ENCODE peak calls at places on chromosomes 13 and 19, in nine cellular contexts. K is prostate gland; O is stimulated activated CD4-positive, alpha-beta T cell treated with anti-CD3 and anti-CD28 coated beads, Interleukin-12 subunit alpha, Interleukin-12 subunit beta, amount 100 ng/mL, for 48 hours; N is activated gamma-delta T cell treated with Interleukin-2 at 50 U/mL for 16 hours; W is activated T-cell treated with anti-CD3 and anti-CD28 coated beads, Interleukin-2, amount 50 U/mL, for 1 hour; L is SW 1271; Y is NCI-H2029 treated with DMSO at 0.1 percent for 48 hours; C is stimulated activated CD8-positive, alpha-beta memory T cell treated with anti-CD3 and anti-CD28 coated beads, Interleukin-2, amount 100 ng/mL, for 1 hour; P is breast epithelium. B is an unnamed sample.

GRCh38 chr13:113023217-113023597 is 54.2 kb downstream of the MCF2L start:
- DNase-seq in K (no peak), O (no peak), N (no peak), W (no peak), L (no peak), Y (no peak), C (no peak), P (no peak), B (no peak)

GRCh38 chr13:112928958-112929777 is 39.8 kb upstream of the MCF2L start:
- DNase-seq in K (no peak), O (no peak), N (no peak), W (no peak), L (no peak), Y (no peak), C (no peak), P (no peak), B (no peak)

GRCh38 chr19:38387550-38388309 is at the start of gene GGN:
- DNase-seq in K (peak), O (peak), N (peak), W (peak), L (peak), Y (peak), C (peak), P (peak), B (peak)

GRCh38 chr13:74931698-74932433 is 550.1 kb downstream of the TBC1D4 start:
- DNase-seq in K (no peak), O (no peak), N (no peak), W (no peak), L (no peak), Y (no peak), C (no peak), P (no peak), B (no peak)

GRCh38 chr13:100440756-100441421 is 147.7 kb downstream of the GGACT start:
- DNase-seq in K (no peak), O (no peak), N (no peak), W (no peak), L (no peak), Y (no peak), C (no peak), P (no peak), B (no peak)

GRCh38 chr19:38666662-38667448 is 19.4 kb downstream of the ACTN4 start:
- DNase-seq in K (no peak), O (no peak), N (no peak), W (no peak), L (no peak), Y (peak), C (no peak), P (peak), B (no peak)

GRCh38 chr13:101945435-101945834 is 456.4 kb downstream of the FGF14 start:
- DNase-seq in K (no peak), O (no peak), N (no peak), W (no peak), L (no peak), Y (no peak), C (no peak), P (no peak), B (no peak)

GRCh38 chr13:86725105-86725504 is 925.9 kb upstream of the SLITRK6 start:
- DNase-seq in K (no peak), O (no peak), N (no peak), W (no peak), L (no peak), Y (no peak), C (no peak), P (no peak), B (no peak)

GRCh38 chr13:24050292-24050711 is 110.2 kb upstream of the SPATA13 start:
- DNase-seq in K (peak), O (no peak), N (no peak), W (no peak), L (no peak), Y (no peak), C (no peak), P (peak), B (no peak)

GRCh38 chr13:34076943-34077703 is 259.2 kb downstream of the RFC3 start:
- DNase-seq in K (no peak), O (no peak), N (no peak), W (no peak), L (peak), Y (no peak), C (no peak), P (no peak), B (no peak)

GRCh38 chr13:49530452-49530851 is 34.7 kb downstream of the PHF11 start:
- DNase-seq in K (no peak), O (no peak), N (no peak), W (no peak), L (no peak), Y (no peak), C (no peak), P (no peak), B (peak)

GRCh38 chr19:38429055-38429810 is 3.2 kb upstream of the RASGRP4 start:
- DNase-seq in K (no peak), O (peak), N (no peak), W (no peak), L (no peak), Y (no peak), C (no peak), P (no peak), B (no peak)

GRCh38 chr19:42176649-42176989 is 40.9 kb downstream of the DEDD2 start:
- DNase-seq in K (no peak), O (no peak), N (no peak), W (no peak), L (no peak), Y (no peak), C (no peak), P (no peak), B (no peak)

GRCh38 chr13:109145631-109146030 is 516.2 kb downstream of the MYO16 start:
- DNase-seq in K (no peak), O (no peak), N (no peak), W (no peak), L (no peak), Y (peak), C (no peak), P (no peak), B (no peak)

GRCh38 chr13:28355822-28356371 is 139.0 kb downstream of the FLT1 start:
- DNase-seq in K (no peak), O (no peak), N (no peak), W (no peak), L (no peak), Y (no peak), C (no peak), P (no peak), B (no peak)

GRCh38 chr13:64234255-64234654 is 2818.6 kb upstream of the PCDH20 start:
- DNase-seq in K (no peak), O (no peak), N (no peak), W (no peak), L (no peak), Y (no peak), C (no peak), P (no peak), B (no peak)

GRCh38 chr13:40494513-40494912 is 171.9 kb downstream of the FOXO1 start:
- DNase-seq in K (no peak), O (no peak), N (no peak), W (no peak), L (no peak), Y (no peak), C (no peak), P (no peak), B (peak)

GRCh38 chr19:9869008-9869617 is 34.0 kb downstream of the PIN1 start:
- DNase-seq in K (no peak), O (no peak), N (no peak), W (no peak), L (no peak), Y (no peak), C (no peak), P (no peak), B (no peak)

GRCh38 chr19:29663861-29664752 is 1.2 kb upstream of the PLEKHF1 start:
- DNase-seq in K (peak), O (no peak), N (no peak), W (peak), L (no peak), Y (no peak), C (no peak), P (peak), B (peak)

GRCh38 chr19:11168568-11168967 is 13.0 kb upstream of the SPC24 start:
- DNase-seq in K (no peak), O (no peak), N (no peak), W (no peak), L (peak), Y (no peak), C (no peak), P (no peak), B (no peak)

GRCh38 chr13:47268270-47268669 is 371.4 kb upstream of the HTR2A start:
- DNase-seq in K (no peak), O (no peak), N (no peak), W (no peak), L (no peak), Y (no peak), C (no peak), P (no peak), B (no peak)